ENCODE peak calls at places on chromosomes 11 and 22, in seven cellular contexts. S is H1, Y is choroid plexus epithelial cell, T is progenitor cell of endocrine pancreas, Q is HEK293T, K is cardiac muscle cell, L is GM03348. H is an unnamed sample.

GRCh38 chr11:20226936-20227335 is 66.7 kb upstream of the DBX1 start:
- DNase-seq in T (no peak), K (no peak), Y (no peak), L (no peak), S (no peak), Q (no peak), H (no peak)

GRCh38 chr11:64872790-64873488 is 5.5 kb downstream of the EHD1 start:
- DNase-seq in Q (no peak), T (no peak), S (no peak), K (no peak), L (no peak), Y (no peak), H (no peak)

GRCh38 chr11:133064152-133064877 is 468.0 kb downstream of the OPCML start:
- DNase-seq in T (peak), S (peak), Q (peak), L (peak), Y (peak), K (peak), H (no peak)

GRCh38 chr11:126597041-126597440 is 241.6 kb downstream of the ST3GAL4 start:
- DNase-seq in L (no peak), Q (no peak), T (no peak), Y (no peak), K (peak), S (no peak), H (no peak)

GRCh38 chr11:587978-588380 is 11.7 kb downstream of the PHRF1 start:
- DNase-seq in T (no peak), Q (no peak), Y (peak), K (no peak), S (no peak), L (peak), H (no peak)

GRCh38 chr11:77046060-77046501 is 11.9 kb downstream of the B3GNT6 start:
- DNase-seq in Q (peak), T (peak), L (peak), Y (peak), S (no peak), K (peak), H (no peak)

GRCh38 chr22:35352214-35353111 is 28.4 kb upstream of the HMOX1 start:
- DNase-seq in S (no peak), Q (no peak), T (no peak), L (peak), K (peak), Y (no peak), H (peak)

GRCh38 chr11:103257360-103257759 is 148.1 kb downstream of the DYNC2H1 start:
- DNase-seq in Y (peak), L (peak), T (no peak), K (peak), Q (peak), S (no peak), H (no peak)

GRCh38 chr11:33040127-33040861 is 922 bp downstream of the TCP11L1 start:
- DNase-seq in L (no peak), S (no peak), Y (peak), K (no peak), Q (no peak), T (no peak), H (no peak)

GRCh38 chr11:1460396-1460795 is 26.2 kb downstream of the MOB2 start:
- DNase-seq in S (no peak), K (no peak), T (no peak), Q (no peak), L (no peak), Y (peak), H (peak)

GRCh38 chr11:60946601-60947265 is 5.2 kb downstream of the SLC15A3 start:
- DNase-seq in T (no peak), Q (no peak), S (no peak), Y (no peak), L (no peak), K (no peak), H (no peak)